ENCODE peak calls at places on chromosomes 5 and 9, in four cellular contexts. A is T-helper 2 cell; N is NCI-H1436; R is activated naive CD8-positive, alpha-beta T cell treated with anti-CD3 and anti-CD28 coated beads, Interleukin-2, amount 50 U/mL, for 24 hours. F is an unnamed sample.

GRCh38 chr9:93308676-93309075 is 124.7 kb downstream of the WNK2 start:
- DNase-seq in R (no peak), A (no peak), N (no peak), F (no peak)

GRCh38 chr5:143086851-143087637 is 316.4 kb downstream of the NR3C1 start:
- DNase-seq in R (no peak), N (no peak), A (no peak), F (no peak)

GRCh38 chr5:17065468-17065867 is 129.4 kb upstream of the MYO10 start:
- DNase-seq in N (no peak), R (no peak), A (no peak), F (no peak)

GRCh38 chr5:53378590-53379247 is 101.7 kb upstream of the FST start:
- DNase-seq in N (no peak), R (no peak), A (no peak), F (no peak)

GRCh38 chr5:89265511-89266169 is 382.7 kb upstream of the MEF2C start:
- DNase-seq in N (no peak), A (no peak), R (no peak), F (no peak)

GRCh38 chr5:93583799-93584530 is 943 bp downstream of the NR2F1 start:
- DNase-seq in A (no peak), N (peak; percentile 37), R (no peak), F (no peak)

GRCh38 chr5:76294573-76294972 is 108.5 kb upstream of the IQGAP2 start:
- DNase-seq in R (no peak), A (no peak), N (no peak), F (no peak)

GRCh38 chr5:91288117-91288516 is 95.0 kb downstream of the ARRDC3 start:
- DNase-seq in N (no peak), A (no peak), R (no peak), F (no peak)

GRCh38 chr9:8346291-8346690 is 546.7 kb upstream of the DMAC1 start:
- DNase-seq in N (no peak), A (no peak), R (no peak), F (no peak)

GRCh38 chr5:102223542-102224444 is 72.3 kb downstream of the SLCO4C1 start:
- DNase-seq in R (no peak), N (peak; percentile 36), A (no peak), F (peak; percentile 21)

GRCh38 chr5:5140051-5141010 is at the start of gene ADAMTS16:
- DNase-seq in R (no peak), N (no peak), A (no peak), F (no peak)

GRCh38 chr5:179907570-179908324 is at the start of gene TBC1D9B:
- DNase-seq in N (peak; percentile 8), A (peak; percentile 60), R (peak; percentile 69), F (peak; percentile 59)

GRCh38 chr5:103938151-103938671 is 375.6 kb upstream of the NUDT12 start:
- DNase-seq in R (no peak), A (no peak), N (no peak), F (no peak)

GRCh38 chr5:17081142-17081541 is 136.3 kb upstream of the BASP1 start:
- DNase-seq in A (no peak), R (no peak), N (no peak), F (no peak)

GRCh38 chr9:119027901-119028699 is 341.1 kb downstream of the BRINP1 start:
- DNase-seq in R (no peak), N (no peak), A (no peak), F (no peak)

GRCh38 chr9:130718576-130718975 is 25.0 kb downstream of the EXOSC2 start:
- DNase-seq in N (no peak), A (no peak), R (no peak), F (no peak)

GRCh38 chr9:124295097-124295794 is 37.5 kb downstream of the NEK6 start:
- DNase-seq in A (no peak), R (no peak), N (no peak), F (no peak)

GRCh38 chr9:134807726-134808125 is 72.9 kb upstream of the FCN2 start:
- DNase-seq in R (no peak), A (no peak), N (no peak), F (no peak)

GRCh38 chr5:125597338-125597737 is 825.9 kb upstream of the GRAMD2B start:
- DNase-seq in N (no peak), A (no peak), R (no peak), F (no peak)

GRCh38 chr9:37428345-37428744 is 5.8 kb downstream of the GRHPR start:
- DNase-seq in N (no peak), A (no peak), R (no peak), F (no peak)

GRCh38 chr5:109805882-109806281 is 116.2 kb downstream of the MAN2A1 start:
- DNase-seq in N (no peak), R (no peak), A (no peak), F (no peak)

GRCh38 chr5:79831910-79832309 is 142.3 kb downstream of the CMYA5 start:
- DNase-seq in A (no peak), R (no peak), N (no peak), F (no peak)

GRCh38 chr5:78644741-78645300 is 3.8 kb downstream of the LHFPL2 start:
- DNase-seq in A (no peak), R (no peak), N (no peak), F (no peak)

GRCh38 chr9:2017459-2018161 is 2.5 kb downstream of the SMARCA2 start:
- DNase-seq in A (peak; percentile 61), R (peak; percentile 70), N (peak; percentile 30), F (peak; percentile 65)

GRCh38 chr9:15104826-15105420 is 194.7 kb upstream of the FREM1 start:
- DNase-seq in R (peak; percentile 26), A (no peak), N (peak; percentile 38), F (peak; percentile 69)

GRCh38 chr9:21605489-21605931 is 123.4 kb upstream of the IFNE start:
- DNase-seq in A (no peak), N (no peak), R (no peak), F (no peak)

GRCh38 chr5:141862936-141863543 is 15.2 kb downstream of the PCDH1 start:
- DNase-seq in A (no peak), N (no peak), R (no peak), F (no peak)

GRCh38 chr5:50655810-50656205 is 10.6 kb upstream of the PARP8 start:
- DNase-seq in N (no peak), A (no peak), R (no peak), F (no peak)

GRCh38 chr9:75064307-75065025 is 23.5 kb downstream of the NMRK1 start:
- DNase-seq in N (no peak), A (no peak), R (no peak), F (no peak)

GRCh38 chr5:72288923-72289322 is 31.1 kb downstream of the MRPS27 start:
- DNase-seq in R (no peak), N (no peak), A (no peak), F (no peak)

F was measured in stimulated activated naive CD4-positive, alpha-beta T cell.